ENCODE peak calls at places on chromosomes 11 and 22, in ten cellular contexts. Y is fibroblast of gingiva; X is transverse colon; U is stimulated activated naive CD8-positive, alpha-beta T cell treated with anti-CD3 and anti-CD28 coated beads, Interleukin-15, Interleukin-2, amounts not matched to agents 100 U/mL and 50 U/mL, for 24 hours; J is NCI-H1105; S is non-pigmented ciliary epithelial cell; P is Calu3; K is posterior cingulate gyrus; E is activated T-cell treated with anti-CD3 and anti-CD28 coated beads for 4 hours; T is hepatocyte. A is an unnamed sample.
A peak's percentile ranks its signal among the peaks of the same experiment; 100 is the strongest.

GRCh38 chr22:29116397-29117123 is 43.7 kb downstream of the KREMEN1 start:
- DNase-seq in Y (no peak), T (no peak), P (no peak), X (no peak), K (no peak), J (no peak), S (no peak), U (no peak), E (no peak), A (no peak)

GRCh38 chr22:23791737-23792645 is 5.2 kb downstream of the SMARCB1 start:
- DNase-seq in Y (no peak), P (no peak), T (no peak), K (no peak), S (no peak), X (no peak), E (no peak), J (no peak), U (no peak), A (no peak)

GRCh38 chr22:35894937-35895708 is 133.5 kb downstream of the RBFOX2 start:
- DNase-seq in S (no peak), E (no peak), X (peak; percentile 12), P (no peak), T (peak; percentile 69), K (no peak), U (no peak), J (no peak), Y (peak; percentile 92), A (peak; percentile 42)

GRCh38 chr11:71244116-71244815 is 8.1 kb downstream of the SHANK2 start:
- DNase-seq in S (no peak), K (no peak), X (no peak), J (no peak), Y (peak; percentile 95), U (no peak), E (no peak), T (no peak), P (no peak), A (no peak)

GRCh38 chr22:21837184-21837979 is 30.1 kb downstream of the MAPK1 start:
- DNase-seq in T (peak; percentile 46), E (no peak), J (no peak), U (no peak), X (no peak), Y (peak; percentile 66), S (peak; percentile 70), P (no peak), K (no peak), A (peak; percentile 76)

GRCh38 chr11:133957926-133958325 is 1.2 kb upstream of the IGSF9B start:
- DNase-seq in P (no peak), Y (no peak), X (no peak), U (no peak), S (no peak), K (no peak), E (no peak), J (no peak), T (no peak), A (no peak)

GRCh38 chr11:122650619-122651018 is 4.9 kb upstream of the UBASH3B start:
- DNase-seq in X (no peak), P (no peak), S (no peak), Y (no peak), E (no peak), T (no peak), K (no peak), J (no peak), U (no peak), A (no peak)

GRCh38 chr22:20552450-20552894 is 45.1 kb downstream of the MED15 start:
- DNase-seq in T (peak; percentile 51), P (no peak), J (no peak), E (no peak), K (no peak), X (peak; percentile 52), S (no peak), Y (peak; percentile 94), U (no peak), A (peak; percentile 40)

GRCh38 chr11:23865341-23865975 is 631.4 kb upstream of the LUZP2 start:
- DNase-seq in T (no peak), P (no peak), X (no peak), E (no peak), U (no peak), K (no peak), Y (no peak), S (no peak), J (no peak), A (no peak)

GRCh38 chr22:48581821-48582469 is 1245.7 kb downstream of the BRD1 start:
- DNase-seq in Y (no peak), T (no peak), P (no peak), U (no peak), K (no peak), J (no peak), X (no peak), E (no peak), S (no peak), A (no peak)

GRCh38 chr22:36352775-36353507 is 34.8 kb downstream of the MYH9 start:
- DNase-seq in P (peak; percentile 80), S (no peak), K (no peak), E (no peak), U (peak; percentile 50), T (peak; percentile 53), X (no peak), Y (peak; percentile 87), J (no peak), A (peak; percentile 77)

GRCh38 chr11:67612751-67613150 is 6.0 kb downstream of the NDUFV1 start:
- DNase-seq in X (no peak), T (no peak), P (no peak), J (no peak), K (no peak), E (no peak), S (no peak), U (no peak), Y (no peak), A (no peak)

GRCh38 chr11:102730036-102730815 is 5.5 kb upstream of the MMP8 start:
- DNase-seq in J (no peak), E (no peak), Y (peak; percentile 77), X (no peak), K (no peak), U (no peak), T (peak; percentile 12), S (no peak), P (no peak), A (no peak)

A was measured in brain microvascular endothelial cell.